ENCODE peak calls at places on chromosomes 7 and 10, in four cellular contexts. V, P, Y and G are unnamed samples.

GRCh38 chr7:135409845-135410545 is 99.9 kb downstream of the CNOT4 start:
- DNase-seq in V (no peak), P (no peak), Y (no peak), G (no peak)

GRCh38 chr7:22587322-22587721 is 87.3 kb upstream of the STEAP1B start:
- DNase-seq in V (no peak), P (no peak), Y (no peak), G (no peak)

GRCh38 chr7:55158983-55159382 is 140.2 kb downstream of the EGFR start:
- DNase-seq in V (no peak), P (no peak), Y (no peak), G (no peak)

GRCh38 chr7:127888411-127888810 is 142.8 kb downstream of the LRRC4 start:
- DNase-seq in V (no peak), P (no peak), Y (no peak), G (peak; percentile 83)

GRCh38 chr7:112042631-112043030 is 163.6 kb downstream of the DOCK4 start:
- DNase-seq in V (no peak), P (no peak), Y (no peak), G (no peak)

GRCh38 chr7:103928581-103928980 is 60.9 kb downstream of the RELN start:
- DNase-seq in V (no peak), P (no peak), Y (no peak), G (no peak)

GRCh38 chr10:120824864-120825263 is 26.3 kb upstream of the WDR11 start:
- DNase-seq in V (no peak), P (peak; percentile 58), Y (peak; percentile 50), G (peak; percentile 45)

GRCh38 chr10:99527526-99528255 is 5.1 kb upstream of the NKX2-3 start:
- DNase-seq in V (no peak), P (no peak), Y (no peak), G (no peak)

GRCh38 chr7:29209745-29210144 is 15.2 kb downstream of the CHN2 start:
- DNase-seq in V (no peak), P (no peak), Y (no peak), G (no peak)

GRCh38 chr7:128831994-128832879 is 2.0 kb downstream of the FLNC start:
- DNase-seq in V (peak; percentile 64), P (peak; percentile 69), Y (peak; percentile 66), G (no peak)

GRCh38 chr10:34764347-34764991 is 50.6 kb downstream of the PARD3 start:
- DNase-seq in V (no peak), P (no peak), Y (no peak), G (no peak)

GRCh38 chr10:129033354-129033729 is 433.7 kb upstream of the MGMT start:
- DNase-seq in V (no peak), P (no peak), Y (no peak), G (no peak)

GRCh38 chr10:129032626-129033353 is 434.3 kb upstream of the MGMT start:
- DNase-seq in V (no peak), P (no peak), Y (no peak), G (no peak)

GRCh38 chr10:129038490-129039011 is 428.5 kb upstream of the MGMT start:
- DNase-seq in V (no peak), P (no peak), Y (no peak), G (no peak)

GRCh38 chr10:129033790-129034272 is 433.2 kb upstream of the MGMT start:
- DNase-seq in V (no peak), P (no peak), Y (no peak), G (no peak)

DNA sequence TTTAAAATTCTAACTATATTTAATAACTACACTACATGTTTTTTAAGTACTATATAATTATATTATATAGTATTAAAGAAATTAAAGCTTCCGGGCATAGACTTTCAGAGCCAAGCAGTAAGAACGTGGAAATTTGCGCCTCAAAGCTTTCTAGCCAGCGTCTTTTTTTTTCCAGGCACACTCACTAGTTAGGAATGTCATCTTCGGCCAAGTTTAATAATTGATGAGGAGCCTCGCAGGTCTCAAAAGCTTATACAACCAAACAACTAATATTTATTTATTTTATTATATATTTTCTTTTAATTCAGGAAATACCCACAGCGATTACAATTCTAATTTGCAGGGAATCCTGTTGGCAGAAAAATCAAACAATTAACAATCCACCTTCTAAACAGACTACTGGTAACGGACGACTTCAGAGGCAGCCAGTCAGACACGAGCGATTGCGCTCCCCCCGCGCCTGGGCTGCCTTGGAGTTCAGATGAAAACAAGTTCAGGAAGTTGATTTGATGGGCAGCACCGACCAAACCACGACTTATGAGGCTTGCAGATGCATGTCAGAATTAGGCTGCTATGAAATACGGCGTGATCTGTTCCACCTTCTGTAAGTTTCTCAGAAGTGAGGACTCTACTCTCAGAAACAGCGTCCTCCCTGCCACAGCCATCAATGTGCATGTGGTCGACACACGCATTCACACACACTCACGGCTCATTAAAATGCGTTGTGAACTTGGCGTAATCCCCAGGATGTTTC is 431.8 kb upstream of the MGMT start:
- DNase-seq in V (no peak), P (no peak), Y (no peak), G (no peak)
- H3K27me3 ChIP-seq in V (no peaks in the 10 kb centered on the region), P (peaks cover 19% of the 10 kb centered on the region), Y (no peaks in the 10 kb centered on the region), G (peaks cover 19% of the 10 kb centered on the region)

DNA sequence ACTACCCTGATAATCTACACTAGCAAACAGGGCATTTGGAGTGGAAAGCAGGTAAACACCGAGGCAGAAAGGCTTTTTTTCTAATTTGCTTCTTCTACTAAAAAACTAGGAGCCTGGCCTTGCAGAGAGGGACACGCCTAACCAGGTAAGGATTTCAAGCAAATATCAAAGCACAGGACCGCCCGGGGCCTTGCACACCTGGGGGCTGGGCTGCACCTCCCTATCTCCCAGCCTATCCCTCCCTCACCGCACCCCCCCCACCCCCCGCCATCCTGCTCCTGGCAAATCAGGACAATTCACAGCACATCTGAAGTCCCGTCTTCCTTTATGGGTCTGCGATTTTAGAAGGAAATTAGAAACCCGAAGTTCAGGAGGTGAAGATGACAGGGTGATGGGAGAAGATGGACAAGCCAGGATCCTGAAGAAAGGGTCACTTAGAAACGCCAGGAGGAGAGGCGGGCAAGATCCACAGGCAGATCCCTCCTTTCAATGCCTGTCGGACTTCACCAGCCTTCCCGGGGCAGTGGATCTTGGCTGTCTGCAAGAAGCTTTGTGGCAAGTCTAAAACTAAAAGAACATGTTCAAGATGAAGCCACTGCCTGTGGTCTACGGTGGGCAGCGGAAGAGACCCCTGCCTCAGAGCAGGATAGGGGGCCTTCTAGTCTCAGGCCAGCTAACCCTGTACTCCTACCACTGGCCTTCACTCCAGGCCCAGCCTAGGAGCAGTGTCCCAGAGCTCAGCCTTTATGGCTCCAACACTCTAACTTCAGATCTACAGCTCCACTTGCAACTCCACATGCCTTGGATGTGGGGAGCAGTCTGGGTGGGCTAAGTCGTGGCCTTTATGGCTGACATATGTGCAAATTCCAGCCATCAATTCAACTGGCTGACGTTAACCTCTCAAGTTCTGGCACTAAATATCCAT is 43.9 kb downstream of the TNS3 start:
- DNase-seq in V (no peak), P (no peak), Y (no peak), G (no peak)
- H3K27me3 ChIP-seq in V (no peaks in the 10 kb centered on the region), P (no peaks in the 10 kb centered on the region), Y (no peaks in the 10 kb centered on the region), G (no peaks in the 10 kb centered on the region)

GRCh38 chr10:77060913-77061312 is 576.7 kb downstream of the KCNMA1 start:
- DNase-seq in V (no peak), P (no peak), Y (no peak), G (no peak)
- H3K27me3 ChIP-seq in V (no peaks in the 10 kb centered on the region), P (no peaks in the 10 kb centered on the region), Y (no peaks in the 10 kb centered on the region), G (no peaks in the 10 kb centered on the region)

GRCh38 chr10:49617281-49618020 is 3.6 kb downstream of the CHAT start:
- DNase-seq in V (no peak), P (no peak), Y (peak; percentile 29), G (no peak)

GRCh38 chr10:49614242-49615198 is 683 bp downstream of the CHAT start:
- DNase-seq in V (no peak), P (no peak), Y (peak; percentile 43), G (no peak)

GRCh38 chr10:49615213-49615612 is 1.4 kb downstream of the CHAT start:
- DNase-seq in V (no peak), P (no peak), Y (peak; percentile 14), G (no peak)

GRCh38 chr10:49615721-49616120 is 1.9 kb downstream of the CHAT start:
- DNase-seq in V (no peak), P (no peak), Y (peak; percentile 11), G (no peak)

DNA sequence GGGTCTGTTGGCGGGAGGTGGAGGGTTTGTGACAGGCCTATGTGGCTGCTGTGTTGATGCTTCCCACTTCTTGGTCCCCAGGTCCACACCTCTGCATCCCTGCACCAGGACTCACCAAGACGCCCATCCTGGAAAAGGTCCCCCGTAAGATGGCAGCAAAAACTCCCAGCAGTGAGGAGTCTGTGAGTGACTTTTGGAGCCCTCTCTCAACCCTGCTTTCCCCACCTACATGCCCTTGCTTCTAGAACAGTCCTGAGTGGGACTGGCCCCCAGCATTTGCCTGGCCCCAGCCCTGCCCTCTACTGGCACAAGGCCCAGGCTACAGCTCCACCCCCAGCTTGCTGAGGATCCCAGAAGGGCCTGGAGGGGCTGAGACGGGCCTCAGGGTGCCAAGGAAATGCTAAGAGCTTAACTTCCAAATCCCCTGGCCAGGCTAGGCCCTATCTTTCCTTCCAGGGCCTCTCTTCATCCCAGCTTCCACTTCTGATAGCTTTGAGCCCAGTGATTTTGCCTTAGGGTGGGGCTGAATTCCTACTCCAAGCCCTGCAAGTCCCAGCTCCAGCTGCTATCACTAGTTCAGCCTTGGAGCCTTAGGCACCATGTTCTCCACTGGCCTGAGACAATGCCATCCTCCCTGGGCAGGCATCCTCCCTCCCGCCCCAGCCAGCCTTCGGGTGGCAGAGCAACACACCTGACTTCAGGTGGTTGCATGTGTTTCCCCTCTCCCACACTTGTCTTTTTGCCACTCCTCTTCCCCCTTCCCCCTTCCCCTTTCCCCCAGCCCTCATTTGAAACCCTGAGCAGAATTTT is 2.8 kb downstream of the CHAT start:
- DNase-seq in V (no peak), P (no peak), Y (peak; percentile 38), G (no peak)
- H3K27me3 ChIP-seq in V (peaks cover 34% of the 10 kb centered on the region), P (peaks cover 81% of the 10 kb centered on the region), Y (peaks cover 4% of the 10 kb centered on the region), G (peaks cover 47% of the 10 kb centered on the region)

DNA sequence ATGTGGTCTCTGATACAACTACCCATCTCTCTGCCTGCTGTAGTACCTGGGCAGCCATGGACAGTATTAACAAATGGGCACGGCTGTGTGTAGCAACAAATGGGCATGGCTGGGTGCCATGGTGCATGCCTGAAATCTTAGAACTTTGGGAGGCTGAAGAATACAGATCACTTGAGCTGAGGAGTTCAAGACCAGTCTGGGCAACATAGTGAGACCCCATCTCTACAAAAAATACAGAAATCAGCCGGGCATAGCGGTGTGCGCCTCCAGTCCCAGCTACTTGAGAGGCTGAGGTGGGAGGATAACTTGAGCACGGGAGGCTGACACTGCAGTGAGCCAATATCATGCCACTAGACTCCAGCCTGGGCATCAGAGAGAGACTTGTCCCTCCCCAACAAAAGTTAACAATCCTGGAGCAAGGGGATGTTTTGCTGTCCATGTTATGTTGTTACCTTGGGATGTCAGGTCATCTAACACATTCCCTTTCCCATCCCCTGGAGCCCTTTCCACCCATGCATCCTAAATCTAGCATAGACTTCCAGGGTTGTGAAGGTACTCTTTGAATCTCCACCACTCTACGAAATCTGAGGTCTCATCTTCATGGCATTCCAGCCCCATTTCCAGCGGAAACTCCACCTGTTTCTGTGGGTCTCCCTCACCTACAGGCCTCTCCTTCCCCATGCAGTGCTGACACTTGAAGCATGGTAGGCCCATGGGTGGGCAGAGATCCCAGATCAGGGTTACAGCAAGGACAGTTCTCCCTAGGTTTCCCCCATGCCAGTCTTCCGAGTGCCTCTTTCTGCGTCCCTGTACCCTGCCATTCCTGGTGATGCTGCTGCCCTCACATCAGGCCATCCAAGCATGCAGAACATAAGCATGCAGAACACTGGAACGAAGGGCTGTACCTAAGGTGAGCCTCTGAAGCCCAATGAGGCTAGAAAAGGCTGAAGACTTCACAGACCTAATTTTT is 13.1 kb downstream of the FXYD4 start:
- DNase-seq in V (no peak), P (no peak), Y (peak; percentile 23), G (no peak)
- H3K27me3 ChIP-seq in V (no peaks in the 10 kb centered on the region), P (no peaks in the 10 kb centered on the region), Y (peaks cover 2% of the 10 kb centered on the region), G (no peaks in the 10 kb centered on the region)

GRCh38 chr7:1242129-1242572 is 9.5 kb downstream of the UNCX start:
- DNase-seq in V (no peak), P (no peak), Y (no peak), G (no peak)
- H3K27me3 ChIP-seq in V (peaks cover 93% of the 10 kb centered on the region), P (peaks cover 100% of the 10 kb centered on the region), Y (peaks cover 2% of the 10 kb centered on the region), G (peaks cover 96% of the 10 kb centered on the region)

GRCh38 chr7:155800301-155800700 is 12.0 kb downstream of the SHH start:
- DNase-seq in V (no peak), P (no peak), Y (no peak), G (no peak)
- H3K27me3 ChIP-seq in V (peaks cover 24% of the 10 kb centered on the region), P (peaks cover 28% of the 10 kb centered on the region), Y (no peaks in the 10 kb centered on the region), G (peaks cover 21% of the 10 kb centered on the region)